ENCODE peak calls at places on chromosomes 5 and 9, in ten cellular contexts. L is suprapubic skin, Q is uterus, P is endothelial cell, Z is nephron progenitor cell, A is HFF-Myc, V is pancreas, O is AG04450, T is H9, N is cardiac muscle cell. H is an unnamed sample.

GRCh38 chr5:45385321-45386058 is 310.7 kb downstream of the HCN1 start:
- DNase-seq in L (no peak), Q (no peak), P (no peak), Z (no peak), A (peak; percentile 85), V (no peak), O (no peak), T (no peak), N (no peak), H (peak; percentile 35)

GRCh38 chr9:99621040-99621439 is 200.6 kb upstream of the NR4A3 start:
- DNase-seq in L (no peak), Q (no peak), P (no peak), Z (no peak), A (no peak), V (no peak), O (no peak), T (no peak), N (peak; percentile 22), H (no peak)

GRCh38 chr5:168135897-168136296 is 155.5 kb upstream of the WWC1 start:
- DNase-seq in L (no peak), Q (no peak), P (no peak), Z (no peak), A (no peak), V (no peak), O (no peak), T (no peak), N (no peak), H (no peak)

GRCh38 chr9:129103595-129103965 is 7.0 kb downstream of the CRAT start:
- DNase-seq in L (no peak), Q (no peak), P (no peak), Z (no peak), A (no peak), V (no peak), O (no peak), T (no peak), N (no peak), H (no peak)

GRCh38 chr9:130137870-130138653 is 34.1 kb upstream of the NCS1 start:
- DNase-seq in L (no peak), Q (peak; percentile 89), P (no peak), Z (no peak), A (peak; percentile 75), V (no peak), O (peak; percentile 93), T (peak; percentile 81), N (no peak), H (peak; percentile 88)

GRCh38 chr5:37767251-37767650 is 72.6 kb downstream of the GDNF start:
- DNase-seq in L (no peak), Q (no peak), P (no peak), Z (no peak), A (no peak), V (no peak), O (no peak), T (no peak), N (no peak), H (no peak)

GRCh38 chr5:171336486-171337206 is 27.6 kb downstream of the TLX3 start:
- DNase-seq in L (no peak), Q (no peak), P (peak; percentile 30), Z (peak; percentile 56), A (peak; percentile 11), V (no peak), O (peak; percentile 41), T (no peak), N (peak; percentile 67), H (no peak)

GRCh38 chr9:36488322-36488838 is 84.3 kb upstream of the MELK start:
- DNase-seq in L (peak; percentile 69), Q (no peak), P (no peak), Z (no peak), A (no peak), V (no peak), O (no peak), T (no peak), N (no peak), H (no peak)

GRCh38 chr9:335373-335772 is 120.7 kb downstream of the DOCK8 start:
- DNase-seq in L (no peak), Q (no peak), P (no peak), Z (no peak), A (no peak), V (no peak), O (no peak), T (no peak), N (no peak), H (no peak)

GRCh38 chr5:103620851-103621547 is 58.4 kb upstream of the NUDT12 start:
- DNase-seq in L (no peak), Q (no peak), P (no peak), Z (no peak), A (no peak), V (no peak), O (no peak), T (no peak), N (no peak), H (no peak)

GRCh38 chr5:132777209-132778069 is at the start of gene SEPTIN8:
- DNase-seq in L (no peak), Q (peak; percentile 53), P (peak; percentile 49), Z (peak; percentile 74), A (no peak), V (peak; percentile 78), O (no peak), T (peak; percentile 53), N (peak; percentile 79), H (no peak)

GRCh38 chr5:80245986-80246781 is 9.7 kb downstream of the SERINC5 start:
- DNase-seq in L (no peak), Q (no peak), P (no peak), Z (no peak), A (no peak), V (no peak), O (no peak), T (no peak), N (no peak), H (no peak)

GRCh38 chr5:150078802-150079654 is 7.3 kb downstream of the CSF1R start:
- DNase-seq in L (peak; percentile 42), Q (no peak), P (no peak), Z (no peak), A (no peak), V (no peak), O (no peak), T (no peak), N (no peak), H (no peak)

GRCh38 chr9:20872340-20872977 is 159.0 kb downstream of the HACD4 start:
- DNase-seq in L (no peak), Q (no peak), P (no peak), Z (no peak), A (peak; percentile 21), V (no peak), O (peak; percentile 67), T (no peak), N (peak; percentile 28), H (peak; percentile 62)

GRCh38 chr9:78430387-78430786 is 133.5 kb downstream of the PSAT1 start:
- DNase-seq in L (no peak), Q (no peak), P (no peak), Z (no peak), A (no peak), V (no peak), O (no peak), T (no peak), N (no peak), H (no peak)
- TF ChIP-seq CTCF in L (no peak), Q (no peak), P (no peak), Z (no peak), A (no peak), V (no peak), O (no peak), T (no peak), N (no peak), H (no peak)

GRCh38 chr5:177362102-177362868 is 4.6 kb downstream of the RGS14 start:
- DNase-seq in L (no peak), Q (no peak), P (no peak), Z (no peak), A (no peak), V (peak; percentile 59), O (no peak), T (no peak), N (no peak), H (no peak)

GRCh38 chr5:177363565-177363964 is 5.8 kb downstream of the RGS14 start:
- DNase-seq in L (no peak), Q (no peak), P (no peak), Z (no peak), A (no peak), V (peak; percentile 4), O (no peak), T (no peak), N (no peak), H (no peak)

GRCh38 chr5:177359860-177360259 is 2.1 kb downstream of the RGS14 start:
- DNase-seq in L (no peak), Q (no peak), P (no peak), Z (no peak), A (no peak), V (peak; percentile 24), O (no peak), T (no peak), N (no peak), H (no peak)

GRCh38 chr5:177362871-177363507 is 5.3 kb downstream of the RGS14 start:
- DNase-seq in L (peak; percentile 76), Q (peak; percentile 60), P (peak; percentile 51), Z (peak; percentile 81), A (peak; percentile 14), V (peak; percentile 88), O (no peak), T (peak; percentile 83), N (peak; percentile 79), H (no peak)

DNA sequence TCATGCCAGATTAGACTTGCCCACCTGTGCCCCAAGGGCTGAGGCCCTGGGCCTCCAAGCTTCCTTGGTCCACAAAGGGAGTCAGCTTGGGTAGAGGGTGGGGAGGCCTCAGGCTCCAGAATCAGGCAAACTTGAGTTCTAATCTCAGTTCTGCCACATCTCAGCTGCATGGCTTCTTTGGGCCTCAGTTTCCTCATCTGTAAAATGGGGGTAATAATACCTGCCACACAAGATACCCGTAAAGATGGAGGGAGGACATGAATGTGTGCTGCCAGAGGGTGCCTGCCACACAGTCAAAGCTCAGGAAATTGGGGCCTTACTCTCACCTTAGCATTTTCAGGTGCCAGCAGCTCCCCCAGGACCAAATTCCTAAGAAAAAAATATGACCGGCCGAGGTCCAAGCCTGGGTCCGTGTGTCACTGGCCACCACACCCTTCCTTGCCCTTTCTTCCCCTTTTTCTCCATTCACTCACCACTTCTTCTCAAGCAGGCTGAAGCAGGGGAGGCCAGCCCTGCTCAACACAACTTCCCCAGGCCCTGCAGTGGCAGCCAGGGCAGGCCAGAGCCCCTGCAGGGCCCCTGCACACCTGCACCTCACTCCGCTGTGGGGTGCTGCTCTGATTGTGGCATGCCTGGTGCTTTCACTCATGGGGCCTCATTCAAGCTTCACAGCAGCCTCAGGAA is 3.8 kb downstream of the RGS14 start:
- DNase-seq in L (no peak), Q (no peak), P (no peak), Z (no peak), A (no peak), V (peak; percentile 32), O (no peak), T (no peak), N (no peak), H (no peak)
- TF ChIP-seq CTCF in L (no peak), Q (no peak), P (no peak), Z (no peak), A (no peak), V (no peak), O (no peak), T (no peak), N (no peak), H (no peak)

GRCh38 chr5:1004598-1005361 is 3.8 kb upstream of the NKD2 start:
- DNase-seq in L (peak; percentile 90), Q (peak; percentile 58), P (peak; percentile 66), Z (peak; percentile 77), A (no peak), V (peak; percentile 87), O (no peak), T (no peak), N (peak; percentile 75), H (no peak)
- TF ChIP-seq CTCF in L (peak; percentile 38), Q (peak; percentile 35), P (no peak), Z (no peak), A (peak; percentile 9), V (no peak), O (no peak), T (peak; percentile 30), N (peak; percentile 55), H (peak; percentile 63)

GRCh38 chr9:2469681-2470141 is 151.9 kb upstream of the VLDLR start:
- DNase-seq in L (no peak), Q (peak; percentile 28), P (peak; percentile 22), Z (peak; percentile 15), A (peak; percentile 59), V (no peak), O (no peak), T (peak; percentile 46), N (peak; percentile 44), H (no peak)
- TF ChIP-seq CTCF in L (no peak), Q (peak; percentile 3), P (no peak), Z (no peak), A (no peak), V (no peak), O (no peak), T (no peak), N (peak; percentile 18), H (no peak)